ENCODE peak calls at places on chromosomes 1 and 21, in six cellular contexts. K, M, Z, F, V and T are unnamed samples.
A peak's percentile ranks its signal among the peaks of the same experiment; 100 is the strongest.

GRCh38 chr1:94245747-94246438 is 8.5 kb upstream of the ARHGAP29 start:
- DNase-seq in V (no peak), M (no peak), K (peak; percentile 37), Z (no peak), F (no peak), T (no peak)

GRCh38 chr1:150535511-150536281 is 13.5 kb upstream of the ADAMTSL4 start:
- DNase-seq in M (no peak), K (peak; percentile 60), V (no peak), Z (no peak), F (no peak), T (peak; percentile 50)

GRCh38 chr1:91523462-91523861 is 22.8 kb downstream of the CDC7 start:
- DNase-seq in M (no peak), K (peak; percentile 26), V (peak; percentile 47), Z (no peak), F (no peak), T (peak; percentile 28)

GRCh38 chr1:29416825-29417557 is 180.7 kb downstream of the PTPRU start:
- DNase-seq in V (no peak), Z (no peak), K (no peak), F (no peak), M (no peak), T (no peak)

GRCh38 chr1:67166196-67166595 is at the start of gene IL23R:
- DNase-seq in Z (no peak), M (no peak), V (peak; percentile 86), K (no peak), F (no peak), T (no peak)

GRCh38 chr1:45501502-45501859 is 1.4 kb downstream of the MMACHC start:
- DNase-seq in K (no peak), F (no peak), M (no peak), Z (no peak), V (no peak), T (no peak)

GRCh38 chr1:45488978-45489377 is 2.0 kb downstream of the TESK2 start:
- DNase-seq in V (no peak), K (no peak), Z (no peak), F (no peak), M (no peak), T (no peak)

GRCh38 chr1:178101654-178102053 is 7.8 kb downstream of the RASAL2 start:
- DNase-seq in F (no peak), K (peak; percentile 25), M (no peak), V (no peak), Z (no peak), T (peak; percentile 23)

GRCh38 chr1:32716312-32717126 is 13.9 kb upstream of the SYNC start:
- DNase-seq in M (peak; percentile 96), F (peak; percentile 89), Z (peak; percentile 70), V (no peak), K (no peak), T (peak; percentile 65)

GRCh38 chr1:64884261-64885040 is 81.9 kb downstream of the JAK1 start:
- DNase-seq in Z (no peak), F (no peak), V (no peak), K (peak; percentile 56), M (no peak), T (no peak)

GRCh38 chr21:41816583-41817165 is 49.8 kb upstream of the RIPK4 start:
- DNase-seq in F (peak; percentile 23), Z (peak; percentile 88), M (peak; percentile 89), K (peak; percentile 46), V (no peak), T (peak; percentile 19)

GRCh38 chr1:38088366-38088765 is 41.8 kb upstream of the POU3F1 start:
- DNase-seq in Z (no peak), V (no peak), M (no peak), K (no peak), F (peak; percentile 54), T (no peak)

GRCh38 chr1:16131636-16132324 is 24.1 kb downstream of the EPHA2 start:
- DNase-seq in K (no peak), V (no peak), M (no peak), F (no peak), Z (no peak), T (no peak)

GRCh38 chr1:16129316-16129715 is 26.6 kb downstream of the EPHA2 start:
- DNase-seq in K (no peak), M (no peak), F (no peak), Z (no peak), V (no peak), T (no peak)

GRCh38 chr1:16129921-16130543 is 25.8 kb downstream of the EPHA2 start:
- DNase-seq in Z (no peak), F (no peak), K (no peak), M (no peak), V (no peak), T (no peak)

GRCh38 chr1:16132325-16132785 is 23.5 kb downstream of the EPHA2 start:
- DNase-seq in F (no peak), M (no peak), V (no peak), Z (no peak), K (no peak), T (no peak)

DNA sequence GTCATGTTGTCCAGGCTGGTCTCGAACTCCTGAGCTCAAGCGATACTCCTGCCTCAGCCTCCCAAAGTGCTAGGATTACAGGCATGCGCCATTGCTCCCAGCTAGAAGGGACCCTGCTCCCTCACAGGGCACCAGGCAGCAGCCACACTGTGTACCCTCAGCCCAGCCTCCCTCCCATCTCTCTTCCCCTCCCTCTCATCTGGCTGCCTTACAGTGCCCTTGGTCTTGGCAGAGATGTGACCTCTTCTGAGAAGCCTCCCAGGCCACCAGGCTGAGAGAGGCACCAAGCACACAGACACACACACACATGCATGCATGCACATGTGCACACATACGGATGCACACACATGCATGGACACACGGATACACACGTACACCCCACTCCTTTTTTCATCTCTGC is 25.0 kb downstream of the EPHA2 start:
- DNase-seq in K (no peak), F (no peak), M (no peak), V (no peak), Z (no peak), T (no peak)
- TF ChIP-seq SMC3 in K (no peak), F (no peak), M (no peak), V (no peak), Z (no peak), T (no peak)

GRCh38 chr1:27869719-27870085 is 2.6 kb upstream of the THEMIS2 start:
- DNase-seq in F (no peak), M (no peak), Z (no peak), K (no peak), V (no peak), T (no peak)

GRCh38 chr1:27873671-27874384 is 1.5 kb downstream of the THEMIS2 start:
- DNase-seq in Z (no peak), M (no peak), V (no peak), F (no peak), K (no peak), T (no peak)

GRCh38 chr1:27872059-27872801 is at the start of gene THEMIS2:
- DNase-seq in M (peak; percentile 97), F (no peak), Z (peak; percentile 98), V (no peak), K (no peak), T (no peak)

GRCh38 chr1:27876341-27877114 is 4.2 kb downstream of the THEMIS2 start:
- DNase-seq in Z (no peak), M (no peak), V (no peak), K (no peak), F (no peak), T (no peak)

GRCh38 chr1:27872802-27873665 is 690 bp downstream of the THEMIS2 start:
- DNase-seq in K (peak; percentile 40), M (peak; percentile 63), F (no peak), Z (peak; percentile 55), V (no peak), T (no peak)
- TF ChIP-seq SMC3 in K (no peak), M (no peak), F (no peak), Z (no peak), V (peak; percentile 2), T (no peak)

DNA sequence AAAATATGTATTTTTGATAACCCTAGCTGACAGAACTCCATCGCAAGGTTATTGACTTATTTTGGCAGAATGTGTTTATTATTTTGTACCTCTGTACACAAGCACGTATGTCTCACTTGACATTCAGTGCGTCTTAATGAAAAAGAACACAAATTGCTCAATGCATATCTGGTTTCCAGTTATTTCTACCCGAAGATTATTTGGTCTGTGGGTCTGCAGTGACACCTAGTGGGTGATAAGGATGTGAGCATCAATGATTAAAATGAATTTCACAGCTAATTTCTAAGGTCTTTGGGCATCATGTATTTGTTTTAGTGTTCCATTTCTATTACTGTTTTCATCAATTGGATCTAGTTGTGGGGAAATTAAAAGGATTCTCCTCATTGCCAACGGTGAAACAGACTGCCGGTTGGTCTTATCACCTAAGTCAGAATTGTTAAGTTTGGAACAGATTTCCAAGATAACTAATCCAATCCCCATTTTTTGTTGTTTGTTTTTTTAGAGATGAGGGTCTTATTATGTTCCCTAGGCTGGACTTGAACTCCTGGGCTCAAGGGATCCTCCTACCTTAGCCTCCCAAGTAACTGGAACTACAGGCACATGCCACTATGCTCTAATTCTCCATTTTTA is 13.9 kb downstream of the DDX20 start:
- DNase-seq in Z (peak; percentile 66), F (peak; percentile 65), K (peak; percentile 78), V (peak; percentile 44), M (peak; percentile 68), T (peak; percentile 18)
- TF ChIP-seq SMC3 in Z (peak; percentile 72), F (peak; percentile 78), K (peak; percentile 83), V (peak; percentile 75), M (peak; percentile 78), T (peak; percentile 55)

GRCh38 chr1:18786149-18786548 is 73.3 kb downstream of the TAS1R2 start:
- DNase-seq in V (no peak), M (no peak), K (no peak), F (no peak), Z (no peak), T (no peak)
- TF ChIP-seq SMC3 in V (no peak), M (no peak), K (no peak), F (no peak), Z (no peak), T (no peak)

DNA sequence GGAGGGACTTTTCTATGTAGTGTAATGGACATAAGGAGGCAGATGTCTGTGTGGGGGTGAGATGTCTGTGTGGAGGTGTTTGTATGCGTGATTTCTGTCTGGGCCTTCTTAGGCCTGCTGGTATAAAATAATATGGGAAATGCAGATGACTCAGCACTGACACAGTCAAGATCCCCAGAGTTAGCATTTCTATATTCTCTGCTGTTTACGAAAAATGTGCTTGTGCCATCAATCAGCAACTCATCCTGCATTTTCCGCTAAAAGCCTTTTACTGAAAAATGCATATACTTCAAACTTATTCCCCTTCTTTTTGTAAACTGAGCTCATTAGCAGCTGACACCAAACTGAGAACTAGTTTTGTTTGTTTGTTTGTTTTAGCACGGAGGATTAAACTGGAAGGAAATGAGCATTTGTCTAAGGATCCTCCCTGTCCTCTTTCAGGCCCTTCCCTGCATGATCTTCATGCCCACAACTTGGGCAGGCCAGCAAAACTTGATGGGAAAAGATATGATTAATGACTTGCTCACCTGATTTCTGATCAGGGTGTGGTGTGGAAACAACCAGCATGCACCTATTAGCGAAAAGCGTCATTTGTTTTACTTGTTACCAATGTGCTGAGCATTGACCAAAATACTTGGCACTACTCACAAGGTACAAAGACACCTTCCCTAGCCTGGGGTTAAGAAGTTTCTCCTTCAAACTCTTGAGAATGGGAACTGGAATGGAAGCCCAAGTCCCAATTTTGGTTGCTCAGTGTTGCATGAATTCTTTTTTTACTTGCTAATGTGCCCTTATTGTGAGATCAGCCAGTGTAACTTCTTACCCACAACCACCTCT is 77.4 kb downstream of the NDUFS5 start:
- DNase-seq in M (no peak), V (no peak), K (peak; percentile 87), Z (no peak), F (no peak), T (no peak)
- TF ChIP-seq SMC3 in M (no peak), V (no peak), K (no peak), Z (no peak), F (no peak), T (no peak)